ENCODE peak calls at places on chromosomes 16 and 17, in six cellular contexts. N, A, P, Q, L and E are unnamed samples.

GRCh38 chr17:35119370-35120185 is at the start of gene RAD51D:
- DNase-seq in N (peak), A (peak), P (peak), Q (peak), L (peak), E (peak)

GRCh38 chr16:11824362-11824761 is 27.0 kb downstream of the RSL1D1 start:
- DNase-seq in N (peak), A (no peak), P (peak), Q (no peak), L (peak), E (no peak)

GRCh38 chr16:80932725-80933124 is 74.0 kb downstream of the CMC2 start:
- DNase-seq in N (peak), A (peak), P (peak), Q (no peak), L (peak), E (peak)

GRCh38 chr16:84239186-84239790 is 524 bp downstream of the KCNG4 start:
- DNase-seq in N (no peak), A (peak), P (no peak), Q (no peak), L (no peak), E (no peak)

GRCh38 chr17:21078056-21078825 is 35.4 kb upstream of the USP22 start:
- DNase-seq in N (no peak), A (no peak), P (no peak), Q (no peak), L (no peak), E (no peak)

GRCh38 chr17:81179220-81179619 is 13.2 kb upstream of the AATK start:
- DNase-seq in N (no peak), A (no peak), P (no peak), Q (no peak), L (no peak), E (no peak)

GRCh38 chr16:23712976-23713375 is at the start of gene ERN2:
- DNase-seq in N (no peak), A (no peak), P (no peak), Q (no peak), L (no peak), E (no peak)

GRCh38 chr16:22174642-22175041 is 12.3 kb downstream of the SDR42E2 start:
- DNase-seq in N (no peak), A (no peak), P (no peak), Q (no peak), L (no peak), E (no peak)

GRCh38 chr16:24539850-24540484 is 601 bp downstream of the RBBP6 start:
- DNase-seq in N (peak), A (peak), P (peak), Q (no peak), L (peak), E (peak)

GRCh38 chr17:56929362-56929969 is 15.6 kb upstream of the TRIM25 start:
- DNase-seq in N (no peak), A (no peak), P (no peak), Q (no peak), L (no peak), E (no peak)

GRCh38 chr16:60674241-60674640 is 1362.0 kb downstream of the CDH8 start:
- DNase-seq in N (no peak), A (no peak), P (no peak), Q (no peak), L (no peak), E (no peak)

GRCh38 chr17:51718945-51719344 is 439.6 kb downstream of the CA10 start:
- DNase-seq in N (no peak), A (no peak), P (no peak), Q (no peak), L (no peak), E (no peak)

GRCh38 chr16:12763517-12763916 is 40.2 kb downstream of the CPPED1 start:
- DNase-seq in N (no peak), A (peak), P (no peak), Q (no peak), L (no peak), E (no peak)

GRCh38 chr17:226108-226772 is 44.8 kb upstream of the DOC2B start:
- DNase-seq in N (peak), A (no peak), P (peak), Q (no peak), L (no peak), E (no peak)

GRCh38 chr16:574021-574760 is 4.4 kb downstream of the PIGQ start:
- DNase-seq in N (no peak), A (no peak), P (no peak), Q (no peak), L (no peak), E (no peak)

GRCh38 chr16:64983983-64984382 is 137.9 kb downstream of the CDH11 start:
- DNase-seq in N (no peak), A (peak), P (no peak), Q (peak), L (no peak), E (peak)
- TF ChIP-seq CTCF in N (peak), A (peak), P (peak), Q (peak), L (peak), E (no peak)

DNA sequence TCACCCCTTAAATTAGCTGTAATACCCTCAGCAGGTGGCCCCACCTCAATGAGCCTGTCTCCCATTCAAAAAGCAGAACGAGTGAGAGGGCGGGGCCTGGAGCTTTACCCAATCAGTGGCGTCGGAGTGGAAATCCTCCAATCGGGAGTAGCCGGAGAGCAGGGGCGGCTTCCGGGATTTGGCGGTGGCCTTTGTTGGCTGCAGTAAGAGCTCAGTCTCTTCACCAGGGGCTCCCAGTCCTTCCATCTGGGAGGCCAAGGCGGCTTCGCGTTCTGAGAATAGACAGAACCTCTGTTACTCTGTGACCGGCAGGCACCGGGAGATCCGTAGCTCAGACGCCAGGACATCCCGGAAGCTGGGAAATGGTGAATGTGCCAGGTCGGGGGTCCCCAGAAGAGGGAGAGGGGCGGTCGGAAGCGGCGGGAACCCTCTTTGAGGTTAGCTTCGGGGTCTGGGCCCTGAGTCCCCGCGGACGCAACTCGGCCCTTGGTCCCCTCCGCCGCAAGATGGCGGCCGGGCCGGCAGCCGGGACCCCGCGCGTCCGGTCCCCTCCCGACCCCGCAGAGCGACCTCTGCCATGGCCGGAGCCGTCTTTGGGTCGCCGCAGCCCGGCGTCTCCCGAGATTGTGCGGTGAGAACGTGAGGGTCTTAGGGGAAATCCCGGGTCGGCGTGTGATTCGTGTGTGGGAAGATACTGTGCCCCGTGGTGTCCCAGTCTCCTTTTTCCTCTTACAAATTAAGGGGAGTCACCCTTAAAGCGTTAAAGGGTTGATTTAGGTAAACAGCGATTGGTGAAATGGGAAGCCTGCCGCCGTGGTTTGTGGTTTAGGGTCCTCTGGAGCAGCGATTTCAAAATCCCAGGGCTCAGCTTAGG is 160.3 kb upstream of the ZNF267 start:
- DNase-seq in N (peak), A (peak), P (peak), Q (peak), L (peak), E (peak)
- TF ChIP-seq CTCF in N (no peak), A (no peak), P (no peak), Q (no peak), L (no peak), E (no peak)

GRCh38 chr16:2428051-2428786 is 1.0 kb upstream of the CCNF start:
- DNase-seq in N (peak), A (no peak), P (no peak), Q (no peak), L (no peak), E (peak)
- TF ChIP-seq CTCF in N (peak), A (peak), P (no peak), Q (peak), L (no peak), E (no peak)

DNA sequence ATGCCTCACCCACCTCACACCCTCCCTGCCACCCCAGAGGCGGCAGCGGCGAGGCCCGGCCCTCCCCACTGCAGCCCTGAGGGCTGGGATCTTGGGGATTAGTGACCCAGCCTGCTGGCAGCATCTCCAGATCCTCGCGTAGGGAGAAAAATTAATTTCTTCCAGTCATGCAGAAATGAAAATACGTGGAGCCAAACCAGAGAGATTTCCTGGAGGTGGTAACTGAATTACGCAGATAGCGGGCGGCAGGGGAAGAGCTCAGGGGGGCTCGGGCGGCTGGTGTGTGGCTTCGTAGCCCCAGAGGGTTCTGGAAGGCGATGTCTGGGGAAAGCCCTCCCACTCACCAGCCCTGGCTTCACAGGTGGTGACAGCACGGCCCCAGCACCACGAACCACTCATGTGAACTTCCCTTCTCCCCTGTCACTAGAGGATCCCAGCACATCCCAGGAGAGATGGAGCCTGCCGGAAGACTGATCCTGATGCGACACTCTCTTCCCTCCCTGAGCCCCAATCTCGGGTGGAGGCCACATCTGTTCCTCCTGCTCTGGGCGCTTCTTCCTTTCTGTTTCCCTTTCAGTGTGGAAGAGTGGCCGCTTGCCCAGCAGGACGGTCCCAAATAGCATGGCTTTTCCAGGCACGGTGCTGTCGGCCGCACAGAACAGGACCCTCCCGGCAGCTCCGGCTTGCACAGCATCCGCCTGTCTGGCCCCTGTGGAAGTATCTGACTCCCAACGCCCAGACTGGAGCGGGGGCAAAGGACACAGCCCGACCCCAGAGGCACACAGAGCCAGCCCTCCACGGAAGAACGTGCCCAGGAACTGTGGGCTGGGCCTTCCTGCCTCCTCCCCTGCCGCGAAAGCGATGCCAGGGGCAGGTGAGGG is 37.8 kb downstream of the CBFA2T3 start:
- DNase-seq in N (no peak), A (no peak), P (no peak), Q (no peak), L (peak), E (no peak)
- TF ChIP-seq CTCF in N (no peak), A (no peak), P (no peak), Q (no peak), L (no peak), E (no peak)

GRCh38 chr17:59366040-59366757 is 34.7 kb downstream of the YPEL2 start:
- DNase-seq in N (no peak), A (no peak), P (no peak), Q (no peak), L (no peak), E (no peak)
- TF ChIP-seq CTCF in N (peak), A (no peak), P (no peak), Q (peak), L (no peak), E (no peak)

DNA sequence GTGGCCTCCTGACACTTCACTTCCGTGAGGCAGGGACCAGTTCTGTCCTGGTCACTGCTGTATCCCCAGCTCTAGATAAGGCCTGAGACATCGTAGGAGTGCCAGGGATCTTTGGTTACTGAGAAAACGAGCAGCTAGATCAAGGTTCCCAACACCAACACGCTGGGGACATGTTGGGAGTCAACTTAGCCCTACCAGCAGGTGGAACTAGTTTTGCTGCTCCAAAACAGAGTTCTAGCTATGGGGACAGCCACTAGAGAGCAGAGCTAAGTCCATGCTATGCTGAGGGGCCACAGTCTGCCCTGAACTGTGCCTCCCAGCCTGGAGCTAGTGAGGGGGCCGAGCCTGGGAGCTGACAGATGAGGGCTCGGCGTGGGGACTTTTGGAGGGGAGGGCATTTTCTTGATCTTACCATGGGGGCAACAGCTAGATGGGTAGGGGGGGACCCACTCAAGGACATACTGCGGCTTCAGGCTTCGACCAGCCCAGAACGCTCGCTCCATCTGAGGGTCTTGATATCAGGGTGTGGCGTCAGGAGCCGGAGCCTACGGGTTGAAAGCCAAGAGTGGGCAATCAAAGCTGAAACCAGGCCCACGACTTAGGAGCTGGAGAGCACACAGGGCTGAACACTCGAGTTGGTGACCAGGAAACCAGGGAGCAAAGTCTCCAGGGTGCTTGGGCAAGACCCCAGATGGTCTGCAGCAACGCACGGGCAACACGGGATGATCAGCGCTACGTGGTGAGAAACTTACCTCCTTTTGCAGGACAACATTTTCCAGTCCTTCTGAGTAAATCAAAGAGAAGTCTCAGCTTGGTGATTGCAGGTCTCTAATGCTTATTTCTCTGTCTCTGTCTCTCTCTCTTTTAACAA is 13.4 kb downstream of the SNX20 start:
- DNase-seq in N (no peak), A (no peak), P (no peak), Q (no peak), L (no peak), E (no peak)
- TF ChIP-seq CTCF in N (no peak), A (no peak), P (no peak), Q (no peak), L (no peak), E (no peak)